ENCODE peak calls at places on chromosome 20, in seven cellular contexts. V is A549, U is HCT116, Y is GM12878, P is HepG2, F is GM23338, R is Panc1. X is an unnamed sample.
A peak's percentile ranks its signal among the peaks of the same experiment; 100 is the strongest.

GRCh38 chr20:6595704-6596103 is 171.8 kb upstream of the BMP2 start:
- DNase-seq in V (no peak), U (no peak), Y (no peak), P (no peak), F (no peak), R (no peak), X (no peak)

GRCh38 chr20:57686931-57687652 is 22.7 kb downstream of the PMEPA1 start:
- DNase-seq in V (no peak), U (no peak), Y (no peak), P (no peak), F (no peak), R (no peak), X (no peak)

GRCh38 chr20:7691647-7692046 is 248.6 kb downstream of the HAO1 start:
- DNase-seq in V (no peak), U (no peak), Y (no peak), P (no peak), F (no peak), R (no peak), X (no peak)

GRCh38 chr20:16004108-16004854 is 569.0 kb downstream of the KIF16B start:
- DNase-seq in V (no peak), U (no peak), Y (no peak), P (no peak), F (no peak), R (no peak), X (no peak)

GRCh38 chr20:11000416-11000815 is 326.6 kb upstream of the JAG1 start:
- DNase-seq in V (no peak), U (no peak), Y (no peak), P (no peak), F (no peak), R (no peak), X (no peak)

GRCh38 chr20:50246367-50247195 is 56.0 kb downstream of the CEBPB start:
- DNase-seq in V (no peak), U (no peak), Y (no peak), P (no peak), F (no peak), R (no peak), X (no peak)

GRCh38 chr20:25044261-25044560 is 13.7 kb downstream of the ACSS1 start:
- DNase-seq in V (no peak), U (no peak), Y (no peak), P (no peak), F (no peak), R (no peak), X (no peak)

GRCh38 chr20:38460040-38460623 is 12.5 kb upstream of the RALGAPB start:
- DNase-seq in V (peak; percentile 66), U (peak; percentile 80), Y (no peak), P (peak; percentile 92), F (no peak), R (no peak), X (peak; percentile 62)

GRCh38 chr20:9068232-9068781 is 580 bp upstream of the PLCB4 start:
- DNase-seq in V (peak; percentile 75), U (no peak), Y (no peak), P (no peak), F (peak; percentile 75), R (no peak), X (no peak)
- TF ChIP-seq REST in V (no peak), U (no peak), Y (no peak), P (no peak), F (no peak), R (no peak), X (no peak)

GRCh38 chr20:37323985-37324384 is 22.0 kb upstream of the SRC start:
- DNase-seq in V (no peak), U (no peak), Y (no peak), P (no peak), F (no peak), R (no peak), X (no peak)
- TF ChIP-seq REST in V (no peak), U (no peak), Y (no peak), P (no peak), F (no peak), R (no peak), X (no peak)

GRCh38 chr20:62806383-62807050 is 1.9 kb downstream of the OGFR start:
- DNase-seq in V (no peak), U (no peak), Y (no peak), P (no peak), F (no peak), R (no peak), X (no peak)

GRCh38 chr20:62805365-62805710 is 703 bp downstream of the OGFR start:
- DNase-seq in V (no peak), U (no peak), Y (no peak), P (no peak), F (peak; percentile 62), R (no peak), X (no peak)

GRCh38 chr20:62805711-62806382 is 1.2 kb downstream of the OGFR start:
- DNase-seq in V (no peak), U (no peak), Y (no peak), P (peak; percentile 90), F (no peak), R (no peak), X (peak; percentile 63)

GRCh38 chr20:62804021-62804631 is 509 bp upstream of the OGFR start:
- DNase-seq in V (no peak), U (no peak), Y (no peak), P (peak; percentile 67), F (no peak), R (no peak), X (no peak)

DNA sequence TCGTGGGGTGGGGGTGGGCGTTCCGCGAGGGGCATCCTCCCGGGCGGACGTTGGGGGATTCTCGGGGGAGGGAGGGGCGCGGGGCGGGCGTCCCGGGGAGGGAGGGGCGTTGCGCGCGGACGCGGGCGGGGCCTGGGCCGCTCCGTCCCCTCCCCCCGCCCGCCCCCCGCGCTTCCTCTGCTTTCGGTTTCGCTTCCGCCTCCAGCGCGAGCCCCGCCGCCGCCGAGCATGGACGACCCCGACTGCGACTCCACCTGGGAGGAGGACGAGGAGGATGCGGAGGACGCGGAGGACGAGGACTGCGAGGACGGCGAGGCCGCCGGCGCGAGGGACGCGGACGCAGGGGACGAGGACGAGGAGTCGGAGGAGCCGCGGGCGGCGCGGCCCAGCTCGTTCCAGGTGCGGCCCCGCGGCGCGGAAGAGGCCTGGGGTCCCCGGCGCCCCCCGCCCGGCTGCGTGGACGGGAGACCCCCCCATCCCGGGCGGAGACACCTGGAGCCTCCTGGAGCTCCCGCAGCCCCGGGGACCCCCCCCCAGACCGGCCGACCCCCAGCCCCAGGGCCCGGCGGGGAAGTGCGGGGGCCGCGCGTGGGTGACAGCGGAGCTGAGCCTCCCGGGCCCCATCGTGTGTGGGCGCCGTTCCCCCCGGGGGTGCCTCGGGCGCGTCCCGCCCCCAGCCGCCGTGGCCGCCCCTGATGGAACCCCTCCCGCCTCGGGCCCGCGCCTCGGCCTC is at the start of gene OGFR:
- DNase-seq in V (no peak), U (no peak), Y (no peak), P (no peak), F (peak; percentile 71), R (no peak), X (peak; percentile 44)
- TF ChIP-seq REST in V (no peak), U (no peak), Y (no peak), P (no peak), F (no peak), R (no peak), X (no peak)

GRCh38 chr20:2538931-2539330 is 2.6 kb downstream of the TMC2 start:
- DNase-seq in V (no peak), U (no peak), Y (no peak), P (no peak), F (no peak), R (no peak), X (no peak)
- TF ChIP-seq REST in V (no peak), U (no peak), Y (no peak), P (no peak), F (no peak), R (no peak), X (no peak)

X was measured in HL-60.